ENCODE peak calls at places on chromosomes 12 and 14, in seven cellular contexts. E is left lung, H is GM19239, B is hepatocyte, F is anterior cingulate cortex, T is osteocyte, U is HTR-8/SVneo. C is an unnamed sample.

GRCh38 chr12:67766370-67766769 is 117.8 kb downstream of the DYRK2 start:
- DNase-seq in E (no peak), H (no peak), B (no peak), F (no peak), T (no peak), U (no peak), C (no peak)

GRCh38 chr14:92955381-92955780 is 32.4 kb downstream of the CHGA start:
- DNase-seq in E (no peak), H (no peak), B (no peak), F (no peak), T (no peak), U (no peak), C (no peak)

GRCh38 chr12:113269257-113269943 is 48.1 kb downstream of the TPCN1 start:
- DNase-seq in E (peak), H (no peak), B (no peak), F (no peak), T (no peak), U (no peak), C (no peak)

GRCh38 chr14:91205449-91205848 is 39.1 kb downstream of the GPR68 start:
- DNase-seq in E (no peak), H (no peak), B (no peak), F (no peak), T (no peak), U (no peak), C (no peak)

GRCh38 chr12:88638956-88639355 is 58.7 kb upstream of the KITLG start:
- DNase-seq in E (no peak), H (no peak), B (no peak), F (no peak), T (no peak), U (no peak), C (no peak)

GRCh38 chr12:43278268-43278832 is 273.7 kb downstream of the ADAMTS20 start:
- DNase-seq in E (no peak), H (peak), B (peak), F (no peak), T (no peak), U (no peak), C (no peak)

GRCh38 chr12:130465046-130465445 is 127.4 kb downstream of the PIWIL1 start:
- DNase-seq in E (no peak), H (no peak), B (no peak), F (no peak), T (no peak), U (no peak), C (no peak)

GRCh38 chr12:51942501-51943000 is 8.9 kb upstream of the ACVR1B start:
- DNase-seq in E (no peak), H (no peak), B (no peak), F (no peak), T (peak), U (no peak), C (no peak)

GRCh38 chr12:121287267-121287954 is 9.1 kb downstream of the CAMKK2 start:
- DNase-seq in E (no peak), H (no peak), B (no peak), F (no peak), T (no peak), U (no peak), C (peak)

GRCh38 chr12:68482660-68483059 is 128.0 kb upstream of the RAP1B start:
- DNase-seq in E (no peak), H (no peak), B (no peak), F (no peak), T (no peak), U (no peak), C (no peak)